ENCODE peak calls at places on chromosomes 3 and 15, in eight cellular contexts. N, V, R, P, K, A, Z and Q are unnamed samples.

GRCh38 chr3:111676177-111677021 is 81.3 kb upstream of the ZBED2 start:
- DNase-seq in Z (peak), V (peak), A (no peak), R (no peak), N (no peak), P (peak), K (no peak), Q (no peak)

GRCh38 chr3:39531681-39532080 is 64.2 kb downstream of the MOBP start:
- DNase-seq in P (peak), A (no peak), Z (peak), R (no peak), V (no peak), N (no peak), K (peak), Q (no peak)

GRCh38 chr3:12990306-12990705 is 82.9 kb downstream of the IQSEC1 start:
- DNase-seq in N (peak), V (no peak), A (no peak), R (no peak), Z (no peak), K (no peak), P (no peak), Q (no peak)

GRCh38 chr3:177451277-177451880 is 254.1 kb upstream of the TBL1XR1 start:
- DNase-seq in P (no peak), K (no peak), A (no peak), R (no peak), Z (peak), N (no peak), V (no peak), Q (no peak)

GRCh38 chr15:20355256-20355868 is 186.2 kb downstream of the GOLGA6L6 start:
- DNase-seq in K (peak), P (no peak), R (no peak), A (peak), N (peak), V (no peak), Z (no peak), Q (no peak)

GRCh38 chr3:72887723-72888545 is at the start of gene GXYLT2:
- DNase-seq in P (peak), Z (peak), V (peak), N (peak), K (peak), A (peak), R (peak), Q (no peak)

GRCh38 chr3:67947808-67948508 is 293.5 kb upstream of the SUCLG2 start:
- DNase-seq in P (no peak), A (no peak), K (no peak), R (peak), Z (no peak), N (no peak), V (peak), Q (no peak)

GRCh38 chr3:161314836-161315391 is 56.4 kb downstream of the SPTSSB start:
- DNase-seq in A (no peak), V (no peak), K (no peak), R (no peak), P (no peak), Z (peak), N (no peak), Q (no peak)

GRCh38 chr3:128353991-128354687 is 112.6 kb downstream of the DNAJB8 start:
- DNase-seq in V (no peak), N (no peak), Z (peak), R (no peak), K (no peak), P (no peak), A (peak), Q (no peak)

GRCh38 chr15:37880009-37880834 is 54.2 kb upstream of the TMCO5A start:
- DNase-seq in P (peak), K (peak), A (no peak), V (no peak), N (no peak), Z (peak), R (peak), Q (no peak)

GRCh38 chr15:39854161-39854560 is 65.9 kb downstream of the GPR176 start:
- DNase-seq in N (no peak), R (no peak), K (no peak), P (peak), Z (no peak), A (no peak), V (no peak), Q (no peak)

GRCh38 chr15:81338422-81339007 is 14.6 kb upstream of the STARD5 start:
- DNase-seq in K (peak), N (peak), V (no peak), R (no peak), P (peak), Z (peak), A (peak), Q (peak)

GRCh38 chr3:130759692-130760338 is 13.2 kb upstream of the PIK3R4 start:
- DNase-seq in R (peak), K (peak), V (peak), A (peak), N (peak), P (peak), Z (peak), Q (no peak)

GRCh38 chr3:183539821-183540220 is 15.7 kb downstream of the KLHL6 start:
- DNase-seq in V (no peak), N (no peak), K (no peak), A (no peak), R (no peak), P (no peak), Z (no peak), Q (no peak)

GRCh38 chr3:69012111-69012835 is 1.2 kb downstream of the EOGT start:
- DNase-seq in P (no peak), N (peak), V (no peak), R (peak), Z (peak), K (peak), A (peak), Q (no peak)

GRCh38 chr3:128549283-128550112 is 56.5 kb upstream of the GATA2 start:
- DNase-seq in A (peak), V (no peak), R (peak), P (peak), Z (peak), K (peak), N (peak), Q (peak)

GRCh38 chr3:77319711-77320110 is 279.8 kb downstream of the ROBO2 start:
- DNase-seq in A (no peak), P (no peak), V (no peak), Z (no peak), K (no peak), R (peak), N (no peak), Q (no peak)

GRCh38 chr3:194575484-194576210 is 57.6 kb downstream of the TMEM44 start:
- DNase-seq in N (peak), K (peak), P (no peak), V (no peak), A (peak), R (no peak), Z (peak), Q (no peak)

GRCh38 chr3:10390641-10391373 is 69.9 kb upstream of the SEC13 start:
- DNase-seq in Z (no peak), P (no peak), A (peak), V (no peak), K (no peak), R (no peak), N (no peak), Q (no peak)

GRCh38 chr15:69562097-69562496 is 109.5 kb downstream of the RPLP1 start:
- DNase-seq in R (no peak), N (no peak), A (no peak), Z (no peak), V (no peak), P (no peak), K (no peak), Q (no peak)

GRCh38 chr15:83108266-83109219 is 1.1 kb downstream of the TM6SF1 start:
- DNase-seq in R (peak), V (no peak), Z (no peak), K (no peak), N (peak), P (no peak), A (peak), Q (no peak)

GRCh38 chr15:100338971-100339444 is 2.8 kb downstream of the ADAMTS17 start:
- DNase-seq in A (peak), K (peak), Z (peak), R (peak), V (peak), P (no peak), N (peak), Q (peak)

GRCh38 chr3:63908081-63908736 is 4.0 kb downstream of the SCAANT1 start:
- DNase-seq in R (no peak), P (peak), N (no peak), V (no peak), Z (no peak), K (no peak), A (no peak), Q (no peak)

GRCh38 chr15:49179433-49180190 is 9.6 kb downstream of the GALK2 start:
- DNase-seq in P (no peak), N (no peak), Z (no peak), R (no peak), A (no peak), K (no peak), V (no peak), Q (no peak)

GRCh38 chr15:75033809-75034208 is 10.4 kb downstream of the PPCDC start:
- DNase-seq in Z (no peak), A (no peak), R (no peak), N (no peak), V (no peak), P (no peak), K (no peak), Q (no peak)

GRCh38 chr15:100842756-100843730 is 36.6 kb upstream of the ALDH1A3 start:
- DNase-seq in P (peak), Z (no peak), R (no peak), K (peak), V (no peak), A (no peak), N (no peak), Q (no peak)

GRCh38 chr15:38843736-38844590 is 279.3 kb upstream of the RASGRP1 start:
- DNase-seq in Z (peak), R (no peak), A (no peak), N (no peak), K (peak), P (peak), V (no peak), Q (no peak)

GRCh38 chr15:90620379-90621134 is 90.8 kb downstream of the CRTC3 start:
- DNase-seq in R (no peak), V (no peak), A (no peak), K (no peak), Z (no peak), P (no peak), N (no peak), Q (no peak)

GRCh38 chr3:21801631-21802030 is 50.6 kb upstream of the ZNF385D start:
- DNase-seq in V (no peak), Z (no peak), P (no peak), K (no peak), A (no peak), R (no peak), N (no peak), Q (no peak)

GRCh38 chr3:57856675-57857074 is 100.6 kb downstream of the SLMAP start:
- DNase-seq in K (no peak), R (no peak), V (peak), A (no peak), N (no peak), Z (no peak), P (peak), Q (no peak)

GRCh38 chr15:83379574-83379973 is 67.6 kb upstream of the SH3GL3 start:
- DNase-seq in N (no peak), A (no peak), R (no peak), Z (no peak), V (no peak), P (peak), K (peak), Q (no peak)

GRCh38 chr3:117322866-117323265 is 613.3 kb downstream of the TUSC7 start:
- DNase-seq in A (no peak), R (no peak), K (peak), Z (peak), V (no peak), N (no peak), P (no peak), Q (no peak)

GRCh38 chr3:69197922-69198540 is 75.6 kb upstream of the LMOD3 start:
- DNase-seq in A (no peak), Z (no peak), P (no peak), V (peak), N (no peak), K (no peak), R (no peak), Q (no peak)